ENCODE peak calls at places on chromosomes 16 and 17, in seven cellular contexts. J is cardiac muscle cell; N is fibroblast of the aortic adventitia; H is mucosa of gallbladder; V is A549; R is AG08396; F is effector memory CD8-positive, alpha-beta T cell. Y is an unnamed sample.

GRCh38 chr16:14389359-14389758 is 240.7 kb downstream of the PARN start:
- DNase-seq in J (no peak), N (no peak), H (no peak), V (no peak), R (no peak), F (no peak), Y (no peak)

GRCh38 chr16:24124291-24124690 is 131.8 kb upstream of the CACNG3 start:
- DNase-seq in J (no peak), N (no peak), H (no peak), V (no peak), R (no peak), F (no peak), Y (no peak)

GRCh38 chr17:51035436-51035835 is 85.2 kb downstream of the SPAG9 start:
- DNase-seq in J (peak; percentile 96), N (peak; percentile 94), H (no peak), V (no peak), R (peak; percentile 46), F (no peak), Y (peak; percentile 76)

GRCh38 chr16:71574702-71575101 is 2.2 kb downstream of the TAT start:
- DNase-seq in J (no peak), N (no peak), H (no peak), V (no peak), R (no peak), F (no peak), Y (no peak)

GRCh38 chr17:50425682-50426471 is at the start of gene ACSF2:
- DNase-seq in J (peak; percentile 65), N (peak; percentile 32), H (peak; percentile 66), V (peak; percentile 87), R (peak; percentile 91), F (peak; percentile 64), Y (peak; percentile 71)

GRCh38 chr17:47966079-47966519 is 4.8 kb upstream of the CDK5RAP3 start:
- DNase-seq in J (no peak), N (peak; percentile 80), H (no peak), V (no peak), R (no peak), F (no peak), Y (no peak)

GRCh38 chr16:4115941-4116327 is 308 bp downstream of the ADCY9 start:
- DNase-seq in J (no peak), N (no peak), H (no peak), V (no peak), R (no peak), F (no peak), Y (no peak)

GRCh38 chr16:83631006-83631405 is 176.8 kb upstream of the HSBP1 start:
- DNase-seq in J (no peak), N (no peak), H (no peak), V (no peak), R (no peak), F (no peak), Y (no peak)

GRCh38 chr17:14304222-14304844 is 3.5 kb downstream of the HS3ST3B1 start:
- DNase-seq in J (no peak), N (peak; percentile 50), H (no peak), V (no peak), R (no peak), F (no peak), Y (no peak)

GRCh38 chr16:23319861-23320615 is 17.9 kb downstream of the SCNN1B start:
- DNase-seq in J (no peak), N (no peak), H (no peak), V (no peak), R (no peak), F (no peak), Y (no peak)

GRCh38 chr17:7927596-7927995 is 2.1 kb downstream of the KCNAB3 start:
- DNase-seq in J (no peak), N (no peak), H (no peak), V (no peak), R (no peak), F (no peak), Y (no peak)

GRCh38 chr17:62105861-62106260 is 40.8 kb upstream of the MED13 start:
- DNase-seq in J (no peak), N (no peak), H (no peak), V (no peak), R (no peak), F (no peak), Y (no peak)

GRCh38 chr16:10665166-10665565 is 29.6 kb downstream of the TEKT5 start:
- DNase-seq in J (no peak), N (no peak), H (no peak), V (no peak), R (no peak), F (no peak), Y (no peak)

GRCh38 chr17:2418572-2418971 is 17.7 kb upstream of the MNT start:
- DNase-seq in J (no peak), N (no peak), H (no peak), V (no peak), R (peak; percentile 62), F (no peak), Y (no peak)

GRCh38 chr17:48484256-48484655 is 46.6 kb downstream of the HOXB1 start:
- DNase-seq in J (no peak), N (peak; percentile 37), H (no peak), V (no peak), R (no peak), F (no peak), Y (no peak)

GRCh38 chr16:80526418-80527061 is 14.3 kb upstream of the DYNLRB2 start:
- DNase-seq in J (peak; percentile 74), N (peak; percentile 75), H (peak; percentile 59), V (no peak), R (peak; percentile 46), F (peak; percentile 53), Y (peak; percentile 64)

GRCh38 chr17:38871247-38871991 is 1.6 kb downstream of the LASP1 start:
- DNase-seq in J (peak; percentile 69), N (peak; percentile 63), H (peak; percentile 84), V (peak; percentile 92), R (peak; percentile 77), F (peak; percentile 51), Y (peak; percentile 28)

GRCh38 chr16:13906426-13907089 is 13.4 kb upstream of the ERCC4 start:
- DNase-seq in J (no peak), N (no peak), H (peak; percentile 5), V (no peak), R (no peak), F (no peak), Y (peak; percentile 38)

GRCh38 chr17:37092701-37093100 is 143.9 kb downstream of the AATF start:
- DNase-seq in J (no peak), N (no peak), H (no peak), V (no peak), R (no peak), F (no peak), Y (no peak)

GRCh38 chr16:6682142-6682811 is 650.4 kb upstream of the RBFOX1 start:
- DNase-seq in J (no peak), N (no peak), H (peak; percentile 12), V (peak; percentile 3), R (no peak), F (no peak), Y (peak; percentile 64)

GRCh38 chr17:57092779-57093178 is 7.7 kb downstream of the AKAP1 start:
- DNase-seq in J (peak; percentile 16), N (peak; percentile 16), H (no peak), V (no peak), R (no peak), F (no peak), Y (no peak)

Y was measured in A673.